ENCODE peak calls at places on chromosome 2, in nine cellular contexts. U, G, D, V, W, I, F, Y and L are unnamed samples.

GRCh38 chr2:118340103-118340502 is 251.8 kb downstream of the INSIG2 start:
- DNase-seq in U (no peak), G (no peak), D (no peak), V (no peak), W (no peak), I (no peak), F (no peak), Y (no peak), L (no peak)

GRCh38 chr2:210955591-210955990 is 399.2 kb downstream of the CPS1 start:
- DNase-seq in U (no peak), G (peak), D (no peak), V (peak), W (no peak), I (no peak), F (no peak), Y (peak), L (peak)

GRCh38 chr2:8089596-8089995 is 592.3 kb upstream of the ID2 start:
- DNase-seq in U (no peak), G (no peak), D (peak), V (peak), W (no peak), I (no peak), F (no peak), Y (peak), L (no peak)

GRCh38 chr2:28639092-28639691 is 112.4 kb upstream of the PPP1CB start:
- DNase-seq in U (no peak), G (no peak), D (no peak), V (no peak), W (no peak), I (no peak), F (no peak), Y (no peak), L (no peak)

GRCh38 chr2:232024457-232024856 is 62.9 kb downstream of the DIS3L2 start:
- DNase-seq in U (no peak), G (no peak), D (no peak), V (no peak), W (no peak), I (no peak), F (no peak), Y (no peak), L (no peak)

GRCh38 chr2:43831438-43832294 is 7.0 kb downstream of the ABCG5 start:
- DNase-seq in U (no peak), G (no peak), D (no peak), V (no peak), W (no peak), I (no peak), F (peak), Y (no peak), L (no peak)

GRCh38 chr2:28360066-28360741 is 32.5 kb upstream of the FOSL2 start:
- DNase-seq in U (no peak), G (no peak), D (peak), V (no peak), W (no peak), I (no peak), F (no peak), Y (no peak), L (no peak)

GRCh38 chr2:121236650-121237049 is 48.4 kb downstream of the TFCP2L1 start:
- DNase-seq in U (no peak), G (no peak), D (no peak), V (no peak), W (no peak), I (no peak), F (no peak), Y (no peak), L (no peak)

GRCh38 chr2:17851731-17852585 is 26.5 kb upstream of the KCNS3 start:
- DNase-seq in U (no peak), G (peak), D (peak), V (peak), W (peak), I (peak), F (peak), Y (peak), L (peak)

GRCh38 chr2:96762529-96763253 is 2.0 kb downstream of the CNNM4 start:
- DNase-seq in U (no peak), G (no peak), D (no peak), V (no peak), W (no peak), I (no peak), F (peak), Y (no peak), L (no peak)